ENCODE peak calls at places on chromosomes 7 and 10, in nine cellular contexts. C, Z, W, H, Q, T, K, M and A are unnamed samples.

GRCh38 chr7:28920424-28920823 is 37.7 kb downstream of the TRIL start:
- DNase-seq in C (no peak), Z (no peak), W (no peak), H (no peak), Q (no peak), T (no peak), K (no peak), M (no peak), A (no peak)

GRCh38 chr7:44375236-44375699 is 49.9 kb upstream of the CAMK2B start:
- DNase-seq in C (no peak), Z (no peak), W (no peak), H (no peak), Q (no peak), T (peak), K (no peak), M (no peak), A (no peak)

GRCh38 chr10:61993676-61994401 is 92.3 kb downstream of the ARID5B start:
- DNase-seq in C (no peak), Z (no peak), W (no peak), H (no peak), Q (no peak), T (no peak), K (peak), M (no peak), A (peak)

GRCh38 chr10:110827410-110827809 is 44.3 kb upstream of the PDCD4 start:
- DNase-seq in C (no peak), Z (no peak), W (no peak), H (no peak), Q (no peak), T (no peak), K (no peak), M (no peak), A (peak)

GRCh38 chr10:2245580-2245979 is 508.3 kb upstream of the ADARB2 start:
- DNase-seq in C (no peak), Z (no peak), W (no peak), H (no peak), Q (no peak), T (no peak), K (no peak), M (no peak), A (no peak)

GRCh38 chr10:3605882-3606281 is 179.1 kb downstream of the KLF6 start:
- DNase-seq in C (no peak), Z (no peak), W (no peak), H (no peak), Q (no peak), T (no peak), K (no peak), M (no peak), A (no peak)

GRCh38 chr7:5702876-5703571 is 78.4 kb downstream of the RNF216 start:
- DNase-seq in C (peak), Z (no peak), W (no peak), H (no peak), Q (no peak), T (peak), K (peak), M (no peak), A (no peak)

GRCh38 chr10:3785849-3786290 is 861 bp upstream of the KLF6 start:
- DNase-seq in C (peak), Z (no peak), W (no peak), H (peak), Q (no peak), T (peak), K (peak), M (peak), A (peak)

GRCh38 chr7:107105591-107106245 is 61.2 kb downstream of the PRKAR2B start:
- DNase-seq in C (no peak), Z (no peak), W (no peak), H (no peak), Q (no peak), T (no peak), K (no peak), M (no peak), A (no peak)

GRCh38 chr7:54542920-54543539 is 855 bp downstream of the VSTM2A start:
- DNase-seq in C (no peak), Z (no peak), W (peak), H (no peak), Q (no peak), T (peak), K (peak), M (peak), A (peak)

GRCh38 chr7:5282464-5283316 is at the start of gene SLC29A4:
- DNase-seq in C (peak), Z (peak), W (peak), H (peak), Q (no peak), T (peak), K (peak), M (peak), A (peak)

GRCh38 chr7:146096994-146097393 is 19.6 kb upstream of the CNTNAP2 start:
- DNase-seq in C (no peak), Z (no peak), W (no peak), H (no peak), Q (no peak), T (peak), K (no peak), M (no peak), A (no peak)

GRCh38 chr10:126937026-126937425 is 31.8 kb downstream of the DOCK1 start:
- DNase-seq in C (no peak), Z (no peak), W (no peak), H (no peak), Q (no peak), T (no peak), K (no peak), M (no peak), A (no peak)

GRCh38 chr7:122572706-122573105 is 126.2 kb downstream of the RNF133 start:
- DNase-seq in C (no peak), Z (no peak), W (no peak), H (no peak), Q (no peak), T (no peak), K (no peak), M (no peak), A (no peak)

GRCh38 chr7:101201695-101202602 is 1.1 kb upstream of the MOGAT3 start:
- DNase-seq in C (no peak), Z (no peak), W (no peak), H (no peak), Q (no peak), T (no peak), K (peak), M (no peak), A (no peak)

GRCh38 chr10:3538850-3539531 is 246.0 kb downstream of the KLF6 start:
- DNase-seq in C (peak), Z (peak), W (no peak), H (no peak), Q (no peak), T (no peak), K (peak), M (no peak), A (peak)

GRCh38 chr7:76336094-76336493 is 22.7 kb downstream of the YWHAG start:
- DNase-seq in C (no peak), Z (no peak), W (no peak), H (no peak), Q (no peak), T (no peak), K (no peak), M (no peak), A (no peak)

GRCh38 chr10:61487506-61487905 is 34.3 kb upstream of the TMEM26 start:
- DNase-seq in C (no peak), Z (no peak), W (no peak), H (no peak), Q (no peak), T (no peak), K (no peak), M (no peak), A (no peak)

GRCh38 chr10:108208038-108208437 is 1043.5 kb upstream of the SORCS1 start:
- DNase-seq in C (no peak), Z (no peak), W (no peak), H (no peak), Q (no peak), T (no peak), K (no peak), M (no peak), A (no peak)